ENCODE peak calls at places on chromosome X, in nine cellular contexts. One of them, this sample, is unnamed.

GRCh38 chrX:50492720-50493119 is 22.1 kb upstream of the DGKK start:
- DNase-seq in body of pancreas: no peak
- DNase-seq in HCT116: no peak
- DNase-seq in heart left ventricle: no peak
- DNase-seq in esophagus muscularis mucosa: no peak
- DNase-seq in GM12892: no peak
- DNase-seq in uterus: no peak
- DNase-seq in ovary: no peak
- DNase-seq in lower leg skin: no peak
- DNase-seq in this sample: no peak

GRCh38 chrX:14802943-14803710 is 69.7 kb downstream of the FANCB start:
- DNase-seq in body of pancreas: no peak
- DNase-seq in lower leg skin: no peak
- DNase-seq in ovary: no peak
- DNase-seq in GM12892: no peak
- DNase-seq in uterus: no peak
- DNase-seq in heart left ventricle: no peak
- DNase-seq in HCT116: no peak
- DNase-seq in esophagus muscularis mucosa: no peak
- DNase-seq in this sample: no peak

GRCh38 chrX:25524150-25524549 is 508.4 kb upstream of the ARX start:
- DNase-seq in uterus: no peak
- DNase-seq in HCT116: no peak
- DNase-seq in esophagus muscularis mucosa: no peak
- DNase-seq in ovary: no peak
- DNase-seq in heart left ventricle: no peak
- DNase-seq in lower leg skin: no peak
- DNase-seq in GM12892: no peak
- DNase-seq in body of pancreas: peak
- DNase-seq in this sample: no peak

GRCh38 chrX:88982183-88982582 is 235.2 kb downstream of the CPXCR1 start:
- DNase-seq in GM12892: no peak
- DNase-seq in body of pancreas: no peak
- DNase-seq in esophagus muscularis mucosa: no peak
- DNase-seq in uterus: no peak
- DNase-seq in heart left ventricle: no peak
- DNase-seq in lower leg skin: no peak
- DNase-seq in ovary: no peak
- DNase-seq in HCT116: no peak
- DNase-seq in this sample: no peak

GRCh38 chrX:118973389-118974087 is 880 bp upstream of the LONRF3 start:
- DNase-seq in uterus: peak
- DNase-seq in GM12892: no peak
- DNase-seq in heart left ventricle: peak
- DNase-seq in lower leg skin: no peak
- DNase-seq in esophagus muscularis mucosa: peak
- DNase-seq in HCT116: no peak
- DNase-seq in ovary: peak
- DNase-seq in body of pancreas: peak
- DNase-seq in this sample: no peak

GRCh38 chrX:15204130-15204751 is 65.6 kb downstream of the ASB9 start:
- DNase-seq in body of pancreas: no peak
- DNase-seq in heart left ventricle: no peak
- DNase-seq in HCT116: no peak
- DNase-seq in lower leg skin: no peak
- DNase-seq in ovary: no peak
- DNase-seq in GM12892: no peak
- DNase-seq in esophagus muscularis mucosa: no peak
- DNase-seq in uterus: no peak
- DNase-seq in this sample: no peak

GRCh38 chrX:138925330-138925729 is 213.8 kb upstream of the FGF13 start:
- DNase-seq in HCT116: no peak
- DNase-seq in body of pancreas: no peak
- DNase-seq in esophagus muscularis mucosa: no peak
- DNase-seq in ovary: no peak
- DNase-seq in lower leg skin: peak
- DNase-seq in uterus: no peak
- DNase-seq in heart left ventricle: no peak
- DNase-seq in GM12892: no peak
- DNase-seq in this sample: no peak

GRCh38 chrX:5965406-5965805 is 263.3 kb downstream of the NLGN4X start:
- DNase-seq in lower leg skin: no peak
- DNase-seq in HCT116: no peak
- DNase-seq in uterus: no peak
- DNase-seq in heart left ventricle: no peak
- DNase-seq in body of pancreas: no peak
- DNase-seq in ovary: no peak
- DNase-seq in GM12892: no peak
- DNase-seq in esophagus muscularis mucosa: no peak
- DNase-seq in this sample: no peak

GRCh38 chrX:111386884-111387283 is 25.1 kb downstream of the DCX start:
- DNase-seq in uterus: no peak
- DNase-seq in heart left ventricle: no peak
- DNase-seq in ovary: no peak
- DNase-seq in body of pancreas: no peak
- DNase-seq in HCT116: no peak
- DNase-seq in GM12892: no peak
- DNase-seq in lower leg skin: no peak
- DNase-seq in esophagus muscularis mucosa: no peak
- DNase-seq in this sample: no peak

GRCh38 chrX:15416133-15416993 is 32.1 kb upstream of the VEGFD start:
- DNase-seq in heart left ventricle: no peak
- DNase-seq in GM12892: no peak
- DNase-seq in lower leg skin: no peak
- DNase-seq in ovary: no peak
- DNase-seq in uterus: no peak
- DNase-seq in esophagus muscularis mucosa: no peak
- DNase-seq in HCT116: no peak
- DNase-seq in body of pancreas: no peak
- DNase-seq in this sample: no peak

GRCh38 chrX:152806035-152806434 is 24.5 kb downstream of the CETN2 start:
- DNase-seq in esophagus muscularis mucosa: no peak
- DNase-seq in lower leg skin: no peak
- DNase-seq in heart left ventricle: no peak
- DNase-seq in GM12892: no peak
- DNase-seq in body of pancreas: no peak
- DNase-seq in HCT116: no peak
- DNase-seq in uterus: no peak
- DNase-seq in ovary: no peak
- DNase-seq in this sample: no peak
- TF ChIP-seq POLR2A in esophagus muscularis mucosa: no peak
- TF ChIP-seq POLR2A in lower leg skin: no peak
- TF ChIP-seq POLR2A in heart left ventricle: no peak
- TF ChIP-seq POLR2A in GM12892: no peak
- TF ChIP-seq POLR2A in body of pancreas: no peak
- TF ChIP-seq POLR2A in HCT116: no peak
- TF ChIP-seq POLR2A in uterus: no peak
- TF ChIP-seq POLR2A in ovary: no peak
- TF ChIP-seq POLR2A in this sample: no peak

GRCh38 chrX:154429708-154430107 is 1.2 kb downstream of the ATP6AP1 start:
- DNase-seq in heart left ventricle: no peak
- DNase-seq in GM12892: no peak
- DNase-seq in lower leg skin: no peak
- DNase-seq in esophagus muscularis mucosa: no peak
- DNase-seq in HCT116: no peak
- DNase-seq in body of pancreas: no peak
- DNase-seq in ovary: no peak
- DNase-seq in uterus: no peak
- DNase-seq in this sample: no peak

GRCh38 chrX:154430504-154430903 is 2.0 kb downstream of the ATP6AP1 start:
- DNase-seq in uterus: no peak
- DNase-seq in body of pancreas: no peak
- DNase-seq in heart left ventricle: no peak
- DNase-seq in esophagus muscularis mucosa: no peak
- DNase-seq in ovary: no peak
- DNase-seq in lower leg skin: no peak
- DNase-seq in HCT116: no peak
- DNase-seq in GM12892: no peak
- DNase-seq in this sample: peak

GRCh38 chrX:154426916-154427792 is 1.3 kb upstream of the ATP6AP1 start:
- DNase-seq in body of pancreas: no peak
- DNase-seq in esophagus muscularis mucosa: no peak
- DNase-seq in uterus: no peak
- DNase-seq in HCT116: no peak
- DNase-seq in heart left ventricle: no peak
- DNase-seq in ovary: no peak
- DNase-seq in GM12892: no peak
- DNase-seq in lower leg skin: no peak
- DNase-seq in this sample: no peak

GRCh38 chrX:154430916-154431315 is 2.4 kb downstream of the ATP6AP1 start:
- DNase-seq in ovary: no peak
- DNase-seq in GM12892: no peak
- DNase-seq in uterus: no peak
- DNase-seq in esophagus muscularis mucosa: no peak
- DNase-seq in heart left ventricle: peak
- DNase-seq in body of pancreas: no peak
- DNase-seq in HCT116: no peak
- DNase-seq in lower leg skin: no peak
- DNase-seq in this sample: no peak

DNA sequence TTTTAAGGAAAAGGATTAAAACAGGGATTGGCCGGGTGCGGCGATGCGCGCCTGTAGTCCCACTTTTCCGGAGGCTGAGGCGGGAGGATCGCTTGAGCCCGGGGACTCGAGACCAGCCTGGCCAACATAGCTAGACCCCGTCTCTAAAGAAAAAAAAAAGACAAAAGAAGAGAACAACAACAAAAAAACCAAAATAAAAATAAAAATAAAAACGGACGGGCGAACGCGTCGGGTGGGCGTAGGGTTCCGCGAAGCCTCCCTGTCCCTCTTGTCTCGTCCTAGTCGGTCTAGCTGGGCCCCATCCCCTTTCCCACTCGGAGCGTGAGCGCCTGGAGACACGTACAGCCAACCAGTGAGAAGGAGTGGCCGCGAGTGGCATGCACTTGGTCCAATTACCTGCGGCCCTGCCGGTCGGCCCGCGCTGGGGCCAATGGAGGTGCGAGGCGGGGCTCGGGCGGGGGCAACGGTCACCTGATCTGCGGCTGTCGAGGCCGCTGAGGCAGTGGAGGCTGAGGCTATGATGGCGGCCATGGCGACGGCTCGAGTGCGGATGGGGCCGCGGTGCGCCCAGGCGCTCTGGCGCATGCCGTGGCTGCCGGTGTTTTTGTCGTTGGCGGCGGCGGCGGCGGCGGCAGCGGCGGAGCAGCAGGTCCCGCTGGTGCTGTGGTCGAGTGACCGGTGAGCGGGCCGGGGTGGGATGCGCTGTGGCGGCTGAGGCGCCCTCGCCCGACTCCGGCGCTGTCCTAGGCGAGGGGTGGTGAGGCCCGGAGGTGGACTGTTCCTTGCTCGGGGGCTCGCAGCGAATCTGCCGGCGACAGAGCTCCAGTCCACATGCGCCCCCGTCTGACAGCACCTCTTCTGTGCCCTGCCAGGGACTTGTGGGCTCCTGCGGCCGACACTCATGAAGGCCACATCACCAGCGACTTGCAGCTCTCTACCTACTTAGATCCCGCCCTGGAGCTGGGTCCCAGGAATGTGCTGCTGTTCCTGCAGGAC is at the start of gene ATP6AP1:
- DNase-seq in heart left ventricle: peak
- DNase-seq in HCT116: peak
- DNase-seq in body of pancreas: peak
- DNase-seq in GM12892: peak
- DNase-seq in lower leg skin: peak
- DNase-seq in esophagus muscularis mucosa: peak
- DNase-seq in ovary: peak
- DNase-seq in uterus: peak
- DNase-seq in this sample: peak
- TF ChIP-seq POLR2A in heart left ventricle: peak
- TF ChIP-seq POLR2A in HCT116: no peak
- TF ChIP-seq POLR2A in body of pancreas: peak
- TF ChIP-seq POLR2A in GM12892: peak
- TF ChIP-seq POLR2A in lower leg skin: no peak
- TF ChIP-seq POLR2A in esophagus muscularis mucosa: peak
- TF ChIP-seq POLR2A in ovary: peak
- TF ChIP-seq POLR2A in uterus: peak
- TF ChIP-seq POLR2A in this sample: peak

DNA sequence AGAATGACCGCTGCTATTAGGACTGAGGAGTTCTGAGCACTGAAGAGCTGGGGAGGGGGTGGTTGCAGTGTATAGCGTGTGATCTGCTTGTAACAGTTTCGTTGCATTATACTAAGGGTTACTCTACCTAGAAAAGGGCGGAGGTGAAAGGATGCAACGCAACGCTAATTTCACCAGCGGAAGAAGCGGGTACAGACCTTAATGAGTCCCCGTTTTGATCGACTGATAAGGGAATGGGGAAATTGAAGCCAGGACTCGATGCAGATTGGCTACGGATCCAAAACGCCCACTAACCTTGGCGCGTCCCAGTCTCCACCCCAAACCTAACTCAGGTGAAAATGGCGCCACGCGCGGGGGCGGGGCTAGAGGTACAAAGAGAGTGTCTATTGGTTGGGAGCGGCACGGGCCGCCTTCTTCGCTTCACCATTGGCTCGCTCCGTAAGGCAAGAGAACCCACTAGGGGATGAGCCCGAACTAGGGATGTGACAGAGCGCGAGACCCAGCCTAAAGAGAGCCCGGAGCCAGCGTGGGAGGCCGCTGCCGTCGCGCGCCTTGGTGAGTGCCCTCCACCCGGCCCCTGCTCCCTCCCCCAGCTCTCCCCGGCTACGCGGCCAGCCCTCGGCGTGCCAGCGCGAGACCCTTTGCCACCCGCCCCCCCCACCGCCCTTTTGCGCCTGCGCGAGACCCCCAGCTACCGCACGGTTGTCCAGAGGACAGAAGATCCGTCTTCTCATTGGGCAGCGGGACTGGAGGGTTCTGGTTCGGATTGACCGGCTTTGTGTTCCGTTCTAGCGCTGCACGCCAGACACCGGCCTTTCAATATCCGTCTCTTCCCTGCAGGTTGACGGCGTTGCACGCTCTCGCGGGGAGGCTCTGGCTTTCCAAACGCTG is at the start of gene EBP:
- DNase-seq in HCT116: peak
- DNase-seq in esophagus muscularis mucosa: peak
- DNase-seq in lower leg skin: peak
- DNase-seq in heart left ventricle: peak
- DNase-seq in uterus: peak
- DNase-seq in body of pancreas: peak
- DNase-seq in GM12892: peak
- DNase-seq in ovary: peak
- DNase-seq in this sample: peak
- TF ChIP-seq POLR2A in HCT116: no peak
- TF ChIP-seq POLR2A in esophagus muscularis mucosa: no peak
- TF ChIP-seq POLR2A in lower leg skin: no peak
- TF ChIP-seq POLR2A in heart left ventricle: peak
- TF ChIP-seq POLR2A in uterus: peak
- TF ChIP-seq POLR2A in body of pancreas: peak
- TF ChIP-seq POLR2A in GM12892: peak
- TF ChIP-seq POLR2A in ovary: peak
- TF ChIP-seq POLR2A in this sample: peak

GRCh38 chrX:102659790-102660757 is 8.8 kb downstream of the GPRASP1 start:
- DNase-seq in heart left ventricle: peak
- DNase-seq in lower leg skin: peak
- DNase-seq in esophagus muscularis mucosa: peak
- DNase-seq in ovary: peak
- DNase-seq in body of pancreas: peak
- DNase-seq in uterus: peak
- DNase-seq in HCT116: no peak
- DNase-seq in GM12892: peak
- DNase-seq in this sample: peak
- TF ChIP-seq POLR2A in heart left ventricle: peak
- TF ChIP-seq POLR2A in lower leg skin: no peak
- TF ChIP-seq POLR2A in esophagus muscularis mucosa: no peak
- TF ChIP-seq POLR2A in ovary: no peak
- TF ChIP-seq POLR2A in body of pancreas: peak
- TF ChIP-seq POLR2A in uterus: peak
- TF ChIP-seq POLR2A in HCT116: no peak
- TF ChIP-seq POLR2A in GM12892: peak
- TF ChIP-seq POLR2A in this sample: peak